ENCODE peak calls at places on chromosomes 5 and 9, in seven cellular contexts. W is Peyer's patch, E is neural crest cell, N is HCT116, X is right atrium auricular region, L is upper lobe of right lung, Y is pancreas. O is an unnamed sample.

GRCh38 chr9:1005043-1005667 is 28.7 kb downstream of the DMRT3 start:
- DNase-seq in W (no peak), E (peak; percentile 18), N (peak; percentile 24), X (no peak), L (no peak), Y (no peak), O (peak; percentile 53)

GRCh38 chr9:109590945-109591344 is 92.8 kb upstream of the PTPN3 start:
- DNase-seq in W (no peak), E (no peak), N (no peak), X (no peak), L (no peak), Y (no peak), O (no peak)

GRCh38 chr9:111896942-111897830 is 572 bp downstream of the UGCG start:
- DNase-seq in W (peak; percentile 64), E (peak; percentile 52), N (no peak), X (no peak), L (peak; percentile 88), Y (peak; percentile 59), O (no peak)

GRCh38 chr9:92761686-92762085 is 2.9 kb downstream of the BICD2 start:
- DNase-seq in W (no peak), E (no peak), N (no peak), X (no peak), L (no peak), Y (no peak), O (no peak)

GRCh38 chr5:20028506-20028905 is 40.5 kb upstream of the CDH18 start:
- DNase-seq in W (no peak), E (no peak), N (no peak), X (no peak), L (no peak), Y (no peak), O (no peak)

GRCh38 chr9:6870650-6871477 is 113.1 kb downstream of the KDM4C start:
- DNase-seq in W (no peak), E (no peak), N (no peak), X (no peak), L (no peak), Y (no peak), O (peak; percentile 54)

GRCh38 chr5:147417133-147417813 is 92.6 kb downstream of the DPYSL3 start:
- DNase-seq in W (no peak), E (no peak), N (no peak), X (peak; percentile 84), L (no peak), Y (peak; percentile 40), O (peak; percentile 31)

GRCh38 chr5:38556115-38556598 is 289 bp downstream of the LIFR start:
- DNase-seq in W (no peak), E (peak; percentile 14), N (no peak), X (no peak), L (no peak), Y (no peak), O (no peak)

GRCh38 chr5:31238497-31238896 is 45.0 kb downstream of the CDH6 start:
- DNase-seq in W (no peak), E (no peak), N (no peak), X (no peak), L (no peak), Y (no peak), O (no peak)

GRCh38 chr5:126830061-126830460 is 53.1 kb downstream of the LMNB1 start:
- DNase-seq in W (no peak), E (no peak), N (no peak), X (no peak), L (no peak), Y (no peak), O (no peak)

GRCh38 chr5:421287-421880 is 21.6 kb upstream of the EXOC3 start:
- DNase-seq in W (no peak), E (no peak), N (no peak), X (no peak), L (peak; percentile 58), Y (no peak), O (no peak)

GRCh38 chr9:8183618-8184017 is 384.0 kb upstream of the DMAC1 start:
- DNase-seq in W (no peak), E (no peak), N (no peak), X (no peak), L (no peak), Y (no peak), O (no peak)

GRCh38 chr5:181217805-181218065 is 5.3 kb upstream of the TRIM41 start:
- DNase-seq in W (peak; percentile 78), E (no peak), N (no peak), X (no peak), L (no peak), Y (no peak), O (no peak)

GRCh38 chr5:181218795-181219124 is 4.3 kb upstream of the TRIM41 start:
- DNase-seq in W (no peak), E (no peak), N (no peak), X (no peak), L (no peak), Y (no peak), O (no peak)

GRCh38 chr5:181219262-181220177 is 3.6 kb upstream of the TRIM41 start:
- DNase-seq in W (no peak), E (no peak), N (no peak), X (no peak), L (no peak), Y (no peak), O (no peak)

GRCh38 chr5:181215997-181216982 is 6.8 kb upstream of the TRIM41 start:
- DNase-seq in W (peak; percentile 50), E (no peak), N (no peak), X (no peak), L (no peak), Y (no peak), O (peak; percentile 35)

DNA sequence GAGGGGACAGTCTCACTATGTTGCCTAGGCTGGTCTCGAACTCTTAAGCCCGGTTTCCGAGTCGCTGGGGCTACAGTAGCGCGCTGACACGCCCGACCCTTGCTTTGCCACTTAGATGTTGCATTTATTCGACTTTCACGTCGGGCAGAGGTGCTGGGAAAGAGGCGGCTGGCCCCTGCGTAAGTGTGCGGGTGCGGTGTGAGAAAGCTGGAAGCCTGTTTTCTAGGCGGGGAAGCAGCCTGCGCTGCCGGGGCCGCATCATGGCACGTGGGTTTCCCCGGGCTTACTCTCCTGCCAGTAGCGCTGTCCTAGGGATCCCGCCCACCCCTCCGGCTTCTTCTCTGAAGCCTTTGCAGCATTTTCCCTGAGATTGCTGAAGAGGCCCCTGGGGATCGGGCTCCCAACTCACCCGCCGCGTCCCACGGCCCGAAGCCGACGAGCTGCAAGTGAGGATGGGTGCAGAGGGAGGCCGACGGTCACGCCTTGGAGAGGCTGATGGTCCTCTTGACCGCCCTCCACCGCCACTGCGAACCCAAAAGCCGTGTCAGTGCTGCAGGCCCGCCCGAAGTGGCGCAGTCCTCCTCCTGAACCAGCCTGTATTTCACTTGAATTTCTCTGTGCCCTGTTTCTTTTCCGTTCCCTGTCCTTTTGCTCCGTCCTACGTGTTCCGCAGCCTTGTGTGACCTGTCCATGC is 5.8 kb upstream of the TRIM41 start:
- DNase-seq in W (peak; percentile 54), E (peak; percentile 49), N (no peak), X (no peak), L (peak; percentile 77), Y (peak; percentile 52), O (no peak)
- TF ChIP-seq CTCF in W (peak; percentile 8), E (peak; percentile 19), N (no peak), X (no peak), L (no peak), Y (no peak), O (peak; percentile 5)

DNA sequence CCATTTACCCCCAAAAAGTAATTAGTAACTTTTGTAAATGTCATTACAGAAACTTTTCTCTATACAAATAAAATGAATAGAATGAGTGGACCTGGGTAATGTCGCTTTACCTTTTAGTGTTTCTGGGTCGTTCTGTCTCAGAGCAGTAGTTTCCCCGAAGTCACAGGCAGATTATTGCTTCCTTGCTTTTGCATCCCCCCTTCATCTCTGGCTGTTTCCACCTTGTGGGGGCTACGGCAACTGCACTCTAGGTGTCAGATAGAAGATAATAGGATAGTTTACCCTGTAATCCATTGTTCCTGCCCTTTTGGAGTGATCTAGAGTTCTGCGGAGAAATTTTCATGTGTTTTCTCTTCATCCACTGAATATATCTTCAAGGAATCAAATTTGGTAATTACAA is 68.7 kb downstream of the PRR16 start:
- DNase-seq in W (no peak), E (peak; percentile 15), N (peak; percentile 3), X (no peak), L (no peak), Y (no peak), O (no peak)
- TF ChIP-seq CTCF in W (no peak), E (peak; percentile 46), N (peak; percentile 49), X (no peak), L (no peak), Y (no peak), O (peak; percentile 6)

GRCh38 chr5:141039061-141039460 is 12.1 kb upstream of the PCDHB1 start:
- DNase-seq in W (no peak), E (no peak), N (no peak), X (no peak), L (no peak), Y (no peak), O (no peak)

GRCh38 chr5:141041427-141041785 is 9.8 kb upstream of the PCDHB1 start:
- DNase-seq in W (no peak), E (no peak), N (no peak), X (no peak), L (no peak), Y (no peak), O (no peak)

GRCh38 chr5:141040763-141041426 is 10.3 kb upstream of the PCDHB1 start:
- DNase-seq in W (peak; percentile 38), E (peak; percentile 99), N (peak; percentile 93), X (peak; percentile 95), L (peak; percentile 95), Y (peak; percentile 97), O (peak; percentile 66)

GRCh38 chr5:141039517-141039916 is 11.7 kb upstream of the PCDHB1 start:
- DNase-seq in W (no peak), E (no peak), N (no peak), X (no peak), L (no peak), Y (no peak), O (peak; percentile 40)

GRCh38 chr5:141040093-141040762 is 10.9 kb upstream of the PCDHB1 start:
- DNase-seq in W (no peak), E (peak; percentile 61), N (peak; percentile 69), X (no peak), L (peak; percentile 82), Y (peak; percentile 74), O (peak; percentile 40)
- TF ChIP-seq CTCF in W (no peak), E (peak; percentile 90), N (peak; percentile 62), X (no peak), L (peak; percentile 55), Y (no peak), O (peak; percentile 78)

GRCh38 chr9:118631956-118632355 is 737.3 kb downstream of the BRINP1 start:
- DNase-seq in W (no peak), E (no peak), N (no peak), X (no peak), L (no peak), Y (no peak), O (no peak)
- TF ChIP-seq CTCF in W (no peak), E (no peak), N (no peak), X (no peak), L (no peak), Y (no peak), O (no peak)

DNA sequence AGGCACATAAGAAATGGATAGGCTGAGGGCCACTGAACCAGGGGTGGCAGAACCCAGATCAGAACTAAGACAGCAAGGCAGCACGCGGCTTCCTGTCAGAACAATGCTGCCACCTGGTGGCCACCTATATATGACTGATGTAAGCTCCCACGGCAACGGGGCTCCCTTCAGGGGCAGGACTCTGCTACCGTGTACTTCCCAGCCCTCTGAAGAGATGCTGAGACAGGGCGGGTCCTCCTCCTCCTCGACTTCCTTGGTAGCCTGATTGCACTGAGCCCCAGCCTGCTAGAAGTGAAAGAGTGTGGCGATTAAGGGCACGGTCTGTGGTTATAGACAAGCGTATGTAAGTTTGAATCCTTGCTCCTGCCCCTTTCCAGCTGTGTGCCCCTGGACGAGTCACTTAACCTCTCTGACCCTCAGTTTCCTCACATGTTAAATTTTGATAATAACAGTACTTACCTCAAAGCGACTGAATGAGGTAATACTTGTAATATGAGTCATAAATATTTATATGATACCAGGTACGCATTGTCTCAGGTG is 13.3 kb downstream of the RPS14 start:
- DNase-seq in W (peak; percentile 99), E (peak; percentile 96), N (peak; percentile 74), X (peak; percentile 90), L (peak; percentile 87), Y (peak; percentile 87), O (peak; percentile 45)
- TF ChIP-seq CTCF in W (peak; percentile 88), E (peak; percentile 90), N (peak; percentile 76), X (peak; percentile 84), L (peak; percentile 87), Y (peak; percentile 85), O (peak; percentile 92)

O was measured in foreskin keratinocyte.